ENCODE peak calls at places on chromosomes 12 and 14, in four cellular contexts. S, I, B and R are unnamed samples.

GRCh38 chr12:6312529-6313325 is 2.2 kb downstream of the PLEKHG6 start:
- DNase-seq in S (no peak), I (no peak), B (no peak), R (no peak)

GRCh38 chr14:87081004-87081403 is 912.0 kb downstream of the GALC start:
- DNase-seq in S (no peak), I (no peak), B (no peak), R (no peak)

GRCh38 chr12:7065073-7065623 is 4.6 kb downstream of the C1S start:
- DNase-seq in S (no peak), I (no peak), B (no peak), R (no peak)

GRCh38 chr12:49537709-49538601 is 875 bp upstream of the KCNH3 start:
- DNase-seq in S (no peak), I (peak), B (no peak), R (no peak)

GRCh38 chr14:102893452-102893851 is 29.0 kb upstream of the AMN start:
- DNase-seq in S (no peak), I (no peak), B (no peak), R (no peak)

GRCh38 chr14:53599221-53599945 is 357.2 kb downstream of the BMP4 start:
- DNase-seq in S (no peak), I (no peak), B (peak), R (no peak)

GRCh38 chr12:46406352-46407027 is 33.9 kb upstream of the SLC38A2 start:
- DNase-seq in S (no peak), I (no peak), B (no peak), R (peak)

GRCh38 chr12:31868980-31869379 is 90.2 kb upstream of the RESF1 start:
- DNase-seq in S (no peak), I (peak), B (no peak), R (no peak)

GRCh38 chr14:22524784-22525161 is 64.3 kb downstream of the DAD1 start:
- DNase-seq in S (no peak), I (no peak), B (no peak), R (no peak)

GRCh38 chr14:61690039-61690438 is 5.3 kb upstream of the HIF1A start:
- DNase-seq in S (no peak), I (no peak), B (no peak), R (no peak)

GRCh38 chr12:121295746-121296617 is 527 bp downstream of the CAMKK2 start:
- DNase-seq in S (peak), I (peak), B (peak), R (peak)

GRCh38 chr14:104475256-104475655 is 104.3 kb upstream of the C14orf180 start:
- DNase-seq in S (no peak), I (no peak), B (no peak), R (no peak)

GRCh38 chr14:104477117-104477623 is 102.4 kb upstream of the C14orf180 start:
- DNase-seq in S (no peak), I (no peak), B (no peak), R (no peak)

GRCh38 chr14:104477804-104478375 is 101.7 kb upstream of the C14orf180 start:
- DNase-seq in S (no peak), I (no peak), B (no peak), R (no peak)

GRCh38 chr14:104475802-104476201 is 103.8 kb upstream of the C14orf180 start:
- DNase-seq in S (no peak), I (no peak), B (no peak), R (no peak)

GRCh38 chr14:104476437-104476836 is 103.1 kb upstream of the C14orf180 start:
- DNase-seq in S (no peak), I (no peak), B (no peak), R (no peak)
- TF ChIP-seq FOXM1 in S (no peak), I (no peak), B (no peak), R (no peak)

DNA sequence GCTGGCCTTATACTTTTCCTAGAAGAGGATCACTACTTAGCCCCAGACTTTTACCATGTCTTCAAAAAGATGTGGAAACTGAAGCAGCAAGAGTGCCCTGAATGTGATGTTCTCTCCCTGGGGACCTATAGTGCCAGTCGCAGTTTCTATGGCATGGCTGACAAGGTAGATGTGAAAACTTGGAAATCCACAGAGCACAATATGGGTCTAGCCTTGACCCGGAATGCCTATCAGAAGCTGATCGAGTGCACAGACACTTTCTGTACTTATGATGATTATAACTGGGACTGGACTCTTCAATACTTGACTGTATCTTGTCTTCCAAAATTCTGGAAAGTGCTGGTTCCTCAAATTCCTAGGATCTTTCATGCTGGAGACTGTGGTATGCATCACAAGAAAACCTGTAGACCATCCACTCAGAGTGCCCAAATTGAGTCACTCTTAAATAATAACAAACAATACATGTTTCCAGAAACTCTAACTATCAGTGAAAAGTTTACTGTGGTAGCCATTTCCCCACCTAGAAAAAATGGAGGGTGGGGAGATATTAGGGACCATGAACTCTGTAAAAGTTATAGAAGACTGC is 1.5 kb downstream of the MGAT2 start:
- DNase-seq in S (no peak), I (no peak), B (no peak), R (no peak)
- TF ChIP-seq FOXM1 in S (no peak), I (no peak), B (no peak), R (no peak)

GRCh38 chr12:101939856-101940265 is 62.5 kb downstream of the DRAM1 start:
- DNase-seq in S (peak), I (peak), B (peak), R (peak)
- TF ChIP-seq FOXM1 in S (no peak), I (no peak), B (no peak), R (no peak)

GRCh38 chr12:42958271-42958674 is 368.7 kb upstream of the PRICKLE1 start:
- DNase-seq in S (no peak), I (no peak), B (no peak), R (no peak)

GRCh38 chr12:42963993-42964392 is 374.4 kb upstream of the PRICKLE1 start:
- DNase-seq in S (no peak), I (no peak), B (no peak), R (no peak)

GRCh38 chr12:42960087-42960527 is 370.6 kb upstream of the PRICKLE1 start:
- DNase-seq in S (no peak), I (no peak), B (no peak), R (no peak)

GRCh38 chr12:42962384-42962783 is 372.8 kb upstream of the PRICKLE1 start:
- DNase-seq in S (no peak), I (peak), B (no peak), R (no peak)

DNA sequence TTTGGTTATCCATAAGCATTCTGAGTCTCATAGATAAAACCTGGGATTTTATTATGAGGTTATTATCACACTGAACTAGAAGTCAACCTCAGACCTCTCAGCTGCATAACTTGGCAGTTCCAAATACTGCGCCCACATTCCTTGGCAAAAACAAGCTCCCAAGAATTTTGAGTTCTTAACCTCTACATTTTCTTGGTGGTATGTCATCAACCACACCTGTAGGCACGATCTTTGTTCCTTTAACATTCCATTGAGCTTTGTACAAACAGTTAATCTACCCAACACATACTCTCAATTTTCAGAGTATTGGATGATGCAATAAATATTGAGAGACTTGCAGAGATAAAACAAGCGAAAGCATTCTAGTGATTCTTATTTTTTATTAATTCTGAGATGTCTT is 371.8 kb upstream of the PRICKLE1 start:
- DNase-seq in S (no peak), I (no peak), B (peak), R (no peak)
- TF ChIP-seq FOXM1 in S (no peak), I (no peak), B (no peak), R (no peak)

DNA sequence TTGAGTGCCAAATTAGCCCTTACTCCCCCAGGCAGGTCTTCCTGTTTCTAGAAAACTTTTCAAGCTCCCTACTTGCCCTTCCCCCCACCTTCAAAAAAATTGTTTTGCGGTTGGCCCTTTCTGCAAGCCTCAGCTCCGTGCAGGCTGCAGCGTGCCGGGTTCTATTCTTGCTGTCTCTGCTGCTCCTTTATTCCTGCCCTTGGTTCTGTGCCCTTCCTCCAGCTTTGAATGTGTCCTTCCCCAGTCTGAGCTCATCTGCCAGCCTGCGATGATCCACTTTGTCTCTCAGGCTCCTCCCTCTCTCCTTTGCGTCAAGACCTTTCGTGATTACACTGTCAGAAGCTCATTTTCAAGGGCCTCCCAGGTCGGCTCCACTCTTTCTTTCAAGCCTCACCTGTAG is 98.6 kb downstream of the IRF2BPL start:
- DNase-seq in S (no peak), I (no peak), B (no peak), R (peak)
- TF ChIP-seq FOXM1 in S (no peak), I (no peak), B (no peak), R (no peak)

GRCh38 chr12:93759512-93760081 is 82.4 kb downstream of the CRADD start:
- DNase-seq in S (no peak), I (no peak), B (peak), R (no peak)
- TF ChIP-seq FOXM1 in S (no peak), I (no peak), B (no peak), R (no peak)

GRCh38 chr12:82325540-82326336 is 32.4 kb downstream of the CCDC59 start:
- DNase-seq in S (no peak), I (no peak), B (no peak), R (no peak)
- TF ChIP-seq FOXM1 in S (no peak), I (no peak), B (no peak), R (no peak)

DNA sequence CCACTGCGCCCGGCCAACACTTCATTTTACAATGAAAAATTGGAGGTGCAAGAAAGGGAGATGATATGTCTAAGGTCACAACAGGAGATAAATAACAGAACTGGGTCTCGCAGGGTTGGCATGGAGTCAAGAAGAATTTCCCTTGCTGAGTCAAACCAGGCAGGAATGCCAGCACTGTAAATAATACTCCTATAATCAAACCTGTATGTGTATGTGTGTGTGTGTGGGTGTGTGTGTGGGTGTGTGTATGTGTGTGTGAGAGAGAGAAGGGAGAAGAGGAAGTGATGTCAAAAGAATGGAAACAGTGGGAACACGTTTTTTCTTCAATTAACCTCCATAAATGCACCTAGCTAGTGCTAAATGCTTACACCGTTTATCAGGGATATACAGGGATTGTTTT is 70.4 kb downstream of the TMEM116 start:
- DNase-seq in S (no peak), I (no peak), B (no peak), R (no peak)
- TF ChIP-seq FOXM1 in S (no peak), I (no peak), B (no peak), R (no peak)

GRCh38 chr14:72793154-72793725 is 100.7 kb downstream of the DPF3 start:
- DNase-seq in S (no peak), I (no peak), B (no peak), R (no peak)
- TF ChIP-seq FOXM1 in S (no peak), I (no peak), B (no peak), R (no peak)